ENCODE peak calls at places on chromosomes 5 and 9, in seven cellular contexts. B is GM23248, M is upper lobe of right lung, F is prostate gland, K is T1000, Z is type B pancreatic cell, G is neuronal stem cell. U is an unnamed sample.

GRCh38 chr5:178786859-178787499 is 56.5 kb upstream of the ZNF354A start:
- DNase-seq in Z (no peak), B (peak), M (peak), F (peak), G (no peak), K (peak), U (no peak)

GRCh38 chr9:28774433-28775029 is 1201.2 kb upstream of the C9orf72 start:
- DNase-seq in K (no peak), Z (no peak), F (no peak), M (no peak), G (peak), B (peak), U (peak)

GRCh38 chr9:127926961-127927456 is 3.6 kb downstream of the PIP5KL1 start:
- DNase-seq in F (no peak), B (peak), Z (no peak), K (no peak), M (no peak), G (no peak), U (no peak)

GRCh38 chr5:131769961-131770360 is 26.9 kb downstream of the FNIP1 start:
- DNase-seq in F (no peak), Z (no peak), B (no peak), M (no peak), K (no peak), G (no peak), U (no peak)

GRCh38 chr5:142847898-142848790 is 78.0 kb downstream of the ARHGAP26 start:
- DNase-seq in B (peak), Z (no peak), G (no peak), M (no peak), F (no peak), K (no peak), U (no peak)

GRCh38 chr9:133702798-133703570 is 35.2 kb downstream of the SARDH start:
- DNase-seq in B (no peak), G (no peak), F (no peak), Z (no peak), K (no peak), M (peak), U (no peak)

GRCh38 chr5:65338606-65339151 is 143.0 kb downstream of the ADAMTS6 start:
- DNase-seq in B (no peak), G (no peak), M (no peak), F (no peak), Z (no peak), K (peak), U (no peak)

GRCh38 chr9:13750061-13750460 is 470.6 kb upstream of the MPDZ start:
- DNase-seq in G (no peak), B (peak), Z (no peak), M (no peak), F (no peak), K (no peak), U (no peak)

GRCh38 chr5:163948086-163948666 is 442.8 kb downstream of the MAT2B start:
- DNase-seq in K (no peak), F (no peak), Z (no peak), B (no peak), G (no peak), M (no peak), U (no peak)

GRCh38 chr9:116116411-116116810 is 37.2 kb upstream of the PAPPA start:
- DNase-seq in B (no peak), K (no peak), M (no peak), G (no peak), F (no peak), Z (no peak), U (no peak)

GRCh38 chr9:117704024-117704575 is at the start of gene TLR4:
- DNase-seq in F (peak), G (peak), Z (no peak), K (peak), B (peak), M (peak), U (no peak)

GRCh38 chr9:89422151-89422918 is 75.6 kb downstream of the SEMA4D start:
- DNase-seq in F (no peak), Z (no peak), B (peak), G (no peak), M (no peak), K (no peak), U (no peak)

GRCh38 chr5:3120013-3120412 is 368.5 kb upstream of the IRX2 start:
- DNase-seq in F (no peak), Z (no peak), G (no peak), M (peak), K (no peak), B (no peak), U (no peak)

GRCh38 chr9:128242828-128243485 is 32.9 kb downstream of the GOLGA2 start:
- DNase-seq in G (no peak), B (peak), F (no peak), M (no peak), K (no peak), Z (no peak), U (no peak)

GRCh38 chr5:172870261-172870806 is 36.3 kb downstream of the ERGIC1 start:
- DNase-seq in K (no peak), M (no peak), Z (no peak), B (peak), F (no peak), G (no peak), U (no peak)

GRCh38 chr9:83920469-83920941 is 727 bp downstream of the KIF27 start:
- DNase-seq in G (no peak), B (peak), Z (no peak), K (no peak), M (no peak), F (peak), U (peak)

GRCh38 chr9:16387382-16387781 is 483.1 kb downstream of the BNC2 start:
- DNase-seq in M (no peak), K (no peak), B (peak), F (no peak), Z (no peak), G (no peak), U (no peak)

GRCh38 chr9:22357016-22357415 is 89.6 kb upstream of the DMRTA1 start:
- DNase-seq in G (peak), K (no peak), F (no peak), Z (no peak), B (no peak), M (no peak), U (no peak)

GRCh38 chr5:138455191-138455930 is 9.9 kb upstream of the EGR1 start:
- DNase-seq in F (no peak), K (no peak), G (no peak), Z (no peak), B (no peak), M (peak), U (no peak)

GRCh38 chr5:96741911-96742310 is 65.8 kb downstream of the ERAP1 start:
- DNase-seq in G (no peak), K (no peak), Z (no peak), F (no peak), M (no peak), B (no peak), U (no peak)

GRCh38 chr5:113053614-113054013 is 77.0 kb downstream of the DCP2 start:
- DNase-seq in F (no peak), K (no peak), Z (no peak), M (no peak), G (no peak), B (no peak), U (no peak)

GRCh38 chr9:120892177-120892747 is 15.3 kb upstream of the PHF19 start:
- DNase-seq in Z (no peak), M (no peak), F (peak), G (no peak), B (no peak), K (no peak), U (no peak)

GRCh38 chr5:179375966-179376365 is 30.7 kb upstream of the ADAMTS2 start:
- DNase-seq in G (no peak), Z (peak), K (no peak), B (no peak), F (no peak), M (no peak), U (no peak)

GRCh38 chr9:130027533-130028370 is 15.2 kb downstream of the FNBP1 start:
- DNase-seq in F (no peak), K (no peak), G (no peak), B (peak), Z (no peak), M (no peak), U (no peak)

GRCh38 chr5:136594416-136594815 is 229.1 kb upstream of the TRPC7 start:
- DNase-seq in Z (no peak), F (no peak), K (no peak), M (no peak), B (no peak), G (no peak), U (no peak)

GRCh38 chr9:23672121-23672520 is 153.9 kb downstream of the ELAVL2 start:
- DNase-seq in Z (no peak), G (no peak), B (no peak), F (no peak), M (no peak), K (no peak), U (peak)

U was measured in NCI-H2171.